ENCODE peak calls at places on chromosomes 1 and 21, in five cellular contexts. W, R, O, V and N are unnamed samples.

GRCh38 chr1:150221552-150221951 is 14.4 kb downstream of the ANP32E start:
- DNase-seq in W (peak; percentile 35), R (peak; percentile 46), O (no peak), V (no peak), N (no peak)

GRCh38 chr1:121586369-121587229 is 401.8 kb downstream of the SRGAP2C start:
- DNase-seq in W (peak; percentile 61), R (no peak), O (peak; percentile 79), V (peak; percentile 74), N (no peak)

GRCh38 chr1:151501474-151501873 is 9.7 kb upstream of the CGN start:
- DNase-seq in W (no peak), R (no peak), O (peak; percentile 65), V (no peak), N (no peak)

GRCh38 chr1:17545354-17545753 is 5.9 kb downstream of the ARHGEF10L start:
- DNase-seq in W (no peak), R (peak; percentile 77), O (no peak), V (no peak), N (no peak)

GRCh38 chr1:200090252-200091159 is 63.0 kb downstream of the NR5A2 start:
- DNase-seq in W (no peak), R (peak; percentile 8), O (peak; percentile 80), V (peak; percentile 49), N (no peak)

GRCh38 chr1:227429447-227430359 is 111.4 kb upstream of the CDC42BPA start:
- DNase-seq in W (no peak), R (peak; percentile 61), O (no peak), V (no peak), N (no peak)

GRCh38 chr1:23354260-23354659 is 10.2 kb upstream of the HNRNPR start:
- DNase-seq in W (no peak), R (no peak), O (no peak), V (no peak), N (no peak)

GRCh38 chr1:167373398-167373797 is 144.9 kb downstream of the CD247 start:
- DNase-seq in W (no peak), R (peak; percentile 71), O (peak; percentile 21), V (no peak), N (no peak)

GRCh38 chr1:41713557-41714327 is 205.0 kb downstream of the HIVEP3 start:
- DNase-seq in W (no peak), R (peak; percentile 92), O (peak; percentile 69), V (no peak), N (no peak)

GRCh38 chr1:198639581-198640235 is 868 bp downstream of the PTPRC start:
- DNase-seq in W (no peak), R (no peak), O (no peak), V (no peak), N (no peak)

GRCh38 chr1:64942648-64943047 is 23.7 kb downstream of the JAK1 start:
- DNase-seq in W (no peak), R (no peak), O (no peak), V (no peak), N (no peak)

GRCh38 chr1:171663854-171664550 is 11.5 kb upstream of the MYOC start:
- DNase-seq in W (no peak), R (no peak), O (peak; percentile 33), V (no peak), N (no peak)

GRCh38 chr1:109623601-109624161 is 4.0 kb downstream of the AMPD2 start:
- DNase-seq in W (peak; percentile 42), R (no peak), O (no peak), V (peak; percentile 23), N (no peak)

GRCh38 chr1:87117761-87118160 is 203.3 kb downstream of the HS2ST1 start:
- DNase-seq in W (no peak), R (peak; percentile 55), O (no peak), V (no peak), N (no peak)

GRCh38 chr21:18987515-18988026 is 584.0 kb upstream of the TMPRSS15 start:
- DNase-seq in W (no peak), R (no peak), O (peak; percentile 13), V (peak; percentile 30), N (no peak)

GRCh38 chr1:33586111-33586510 is 113.7 kb downstream of the ZSCAN20 start:
- DNase-seq in W (no peak), R (peak; percentile 11), O (no peak), V (no peak), N (no peak)

GRCh38 chr1:116453906-116454305 is 80.9 kb downstream of the ATP1A1 start:
- DNase-seq in W (no peak), R (no peak), O (peak; percentile 80), V (no peak), N (no peak)

GRCh38 chr1:116449578-116449977 is 76.5 kb downstream of the ATP1A1 start:
- DNase-seq in W (no peak), R (no peak), O (no peak), V (no peak), N (no peak)

GRCh38 chr1:116455509-116455908 is 82.5 kb downstream of the ATP1A1 start:
- DNase-seq in W (no peak), R (no peak), O (no peak), V (no peak), N (no peak)

GRCh38 chr1:116454940-116455339 is 81.9 kb downstream of the ATP1A1 start:
- DNase-seq in W (no peak), R (no peak), O (no peak), V (no peak), N (no peak)

DNA sequence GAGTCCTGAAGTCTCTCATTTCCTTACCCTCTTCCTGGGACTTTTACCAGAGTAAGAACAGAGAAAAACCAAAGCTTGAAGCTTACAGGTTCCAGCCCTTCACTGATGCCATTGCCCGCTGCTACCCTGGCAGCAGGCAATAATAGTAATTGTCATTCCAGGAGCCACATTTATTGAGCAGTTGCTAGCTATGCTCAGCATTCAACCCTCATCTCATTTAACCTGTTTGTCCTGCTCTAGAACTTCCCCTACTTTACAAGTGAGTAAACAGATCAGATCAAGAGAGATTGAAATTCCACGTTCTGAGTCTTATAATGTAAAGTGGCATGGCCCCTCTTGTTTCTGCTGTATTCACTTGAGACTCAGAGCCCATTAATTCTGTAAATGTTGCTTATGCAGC is 80.4 kb downstream of the ATP1A1 start:
- DNase-seq in W (no peak), R (no peak), O (no peak), V (no peak), N (no peak)
- H2BK120ac ChIP-seq in W (no peak overlapping the region), R (no peak overlapping the region), O (no peak overlapping the region), V (no peak overlapping the region), N (no peak overlapping the region)

GRCh38 chr1:958823-959729 is at the start of gene NOC2L:
- DNase-seq in W (peak; percentile 97), R (peak; percentile 79), O (peak; percentile 90), V (peak; percentile 91), N (peak; percentile 87)
- H3K23ac ChIP-seq in W (peak within 1 kb of the TSS; percentile 57), R (peak within 1 kb of the TSS; percentile 82), O (no peak within 1 kb of the TSS), V (no peak within 1 kb of the TSS), N (peak within 1 kb of the TSS; percentile 75)

DNA sequence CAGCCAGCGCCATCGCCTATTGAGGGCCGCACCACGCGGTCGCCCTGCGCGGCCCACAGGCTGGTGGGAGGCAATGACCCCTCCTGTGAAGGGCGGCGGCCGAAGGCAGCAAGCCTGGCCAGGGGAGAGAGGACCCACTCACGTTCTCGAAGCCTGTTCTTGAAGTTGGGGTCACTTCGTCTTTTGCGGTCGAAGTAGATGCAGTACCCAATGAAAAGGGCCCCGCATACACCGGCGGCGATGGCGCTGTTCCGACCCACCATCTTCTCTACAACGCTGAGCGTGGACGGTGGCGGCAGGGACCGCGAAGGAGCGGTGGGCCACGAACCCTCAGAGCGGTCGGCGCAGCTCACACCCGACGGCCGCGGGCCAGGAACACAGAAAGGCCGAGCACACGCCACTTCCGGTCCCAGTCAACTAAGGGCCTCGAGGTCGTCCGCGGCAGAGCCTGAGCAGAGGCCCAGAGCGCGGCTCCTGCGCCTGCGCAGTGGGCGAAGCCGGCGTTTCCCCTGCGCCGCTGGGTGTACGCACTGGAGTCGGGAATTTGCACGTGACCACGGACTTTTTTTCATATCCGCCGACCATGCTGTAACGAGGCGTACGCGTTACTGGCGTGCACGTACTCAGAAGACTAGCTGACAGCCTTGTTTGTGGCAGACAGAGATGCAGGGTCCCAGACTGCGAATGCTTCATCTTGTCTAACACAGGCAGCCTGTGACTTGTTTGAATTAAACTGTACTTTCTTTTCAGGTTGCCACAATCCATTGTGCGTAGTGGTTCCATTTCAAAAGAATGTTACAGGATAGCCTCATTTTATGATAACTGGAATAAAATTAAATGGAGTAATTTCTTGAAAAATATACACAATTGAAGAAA is at the start of gene TOMM20:
- DNase-seq in W (peak; percentile 95), R (peak; percentile 99), O (peak; percentile 99), V (peak; percentile 98), N (peak; percentile 95)
- H4K8ac ChIP-seq in W (peak within 1 kb of the TSS; percentile 98), R (peak within 1 kb of the TSS; percentile 75), O (peak within 1 kb of the TSS; percentile 84), V (no peak within 1 kb of the TSS), N (no peak within 1 kb of the TSS)

DNA sequence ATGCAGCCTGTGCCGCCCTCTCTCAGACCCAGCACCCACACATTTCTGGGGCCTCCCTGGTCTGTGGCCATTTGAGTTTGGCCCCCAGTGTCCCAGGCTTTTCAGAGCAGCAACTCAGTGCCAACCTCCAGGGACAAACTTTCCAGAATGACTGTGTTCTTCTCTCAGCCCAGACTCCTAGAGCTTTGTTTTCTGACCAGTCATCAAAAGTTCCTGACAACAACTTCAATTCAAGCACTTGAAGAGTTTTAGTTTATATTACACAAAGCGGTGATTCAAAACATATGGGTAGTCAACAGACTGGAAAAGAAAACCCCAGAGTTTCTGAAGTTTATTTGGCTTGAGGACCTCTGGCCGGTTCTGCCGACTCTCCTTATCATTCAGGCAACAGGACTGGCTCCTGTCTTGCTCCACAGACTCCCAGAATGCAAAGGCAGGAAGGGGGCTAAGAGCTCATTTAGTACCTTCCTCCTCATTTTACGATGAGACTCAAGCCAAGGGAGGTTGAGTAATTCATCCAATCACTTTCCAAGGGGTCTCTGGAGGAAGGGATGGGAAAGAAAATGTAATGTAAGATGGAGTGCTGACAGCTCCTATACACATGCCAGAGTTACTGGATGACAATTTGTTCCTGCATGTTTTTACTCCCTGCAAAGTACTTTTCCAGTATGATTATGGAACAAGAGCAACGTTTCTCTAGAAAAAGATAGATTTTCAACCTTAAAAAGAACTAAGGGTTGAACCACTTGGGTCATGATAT is 27.0 kb upstream of the TIAM1 start:
- DNase-seq in W (no peak), R (peak; percentile 53), O (no peak), V (no peak), N (no peak)
- H2BK120ac ChIP-seq in W (no peak overlapping the region), R (no peak overlapping the region), O (no peak overlapping the region), V (no peak overlapping the region), N (no peak overlapping the region)